ENCODE peak calls at places on chromosome 18, in four cellular contexts. S is Panc1, C is K562, Z is HepG2. M is an unnamed sample.
A peak's percentile ranks its signal among the peaks of the same experiment; 100 is the strongest.

GRCh38 chr18:24054130-24054529 is 39.6 kb downstream of the TTC39C start:
- DNase-seq in S (no peak), C (no peak), Z (no peak), M (no peak)

GRCh38 chr18:34707670-34708069 is 2.4 kb upstream of the DTNA start:
- DNase-seq in S (peak; percentile 67), C (no peak), Z (no peak), M (peak; percentile 70)

GRCh38 chr18:35099911-35100310 is 58.7 kb downstream of the MAPRE2 start:
- DNase-seq in S (no peak), C (no peak), Z (no peak), M (no peak)

GRCh38 chr18:56501896-56502295 is 136.5 kb downstream of the TXNL1 start:
- DNase-seq in S (no peak), C (no peak), Z (no peak), M (no peak)

GRCh38 chr18:32271649-32272324 is 81.9 kb downstream of the MEP1B start:
- DNase-seq in S (peak; percentile 5), C (peak; percentile 46), Z (peak; percentile 36), M (peak; percentile 16)

GRCh38 chr18:62425465-62426190 is 97.2 kb upstream of the ZCCHC2 start:
- DNase-seq in S (peak; percentile 94), C (peak; percentile 41), Z (peak; percentile 88), M (peak; percentile 90)

GRCh38 chr18:80147418-80148315 is 38.6 kb downstream of the ADNP2 start:
- DNase-seq in S (peak; percentile 84), C (no peak), Z (peak; percentile 77), M (no peak)

GRCh38 chr18:36568487-36568886 is 260.3 kb downstream of the TPGS2 start:
- DNase-seq in S (no peak), C (no peak), Z (no peak), M (no peak)

GRCh38 chr18:23234619-23235018 is 99.3 kb downstream of the CABLES1 start:
- DNase-seq in S (no peak), C (no peak), Z (no peak), M (no peak)

GRCh38 chr18:38362286-38362792 is 796.7 kb upstream of the CELF4 start:
- DNase-seq in S (no peak), C (no peak), Z (no peak), M (no peak)

GRCh38 chr18:78624646-78625279 is 354.9 kb upstream of the SALL3 start:
- DNase-seq in S (no peak), C (no peak), Z (no peak), M (no peak)

GRCh38 chr18:35005963-35006577 is 35.1 kb upstream of the MAPRE2 start:
- DNase-seq in S (peak; percentile 46), C (peak; percentile 68), Z (peak; percentile 60), M (peak; percentile 71)

GRCh38 chr18:67510831-67511230 is 5.7 kb downstream of the DSEL start:
- DNase-seq in S (no peak), C (no peak), Z (no peak), M (no peak)

GRCh38 chr18:78169487-78169886 is 810.1 kb upstream of the SALL3 start:
- DNase-seq in S (no peak), C (no peak), Z (no peak), M (no peak)

GRCh38 chr18:21598726-21599584 is 1.5 kb downstream of the ESCO1 start:
- DNase-seq in S (no peak), C (peak; percentile 34), Z (peak; percentile 71), M (peak; percentile 36)

GRCh38 chr18:30280861-30281470 is 761.6 kb downstream of the DSC3 start:
- DNase-seq in S (peak; percentile 38), C (peak; percentile 4), Z (peak; percentile 42), M (peak; percentile 34)
- TF ChIP-seq TCF7L2 in S (no peak), C (no peak), Z (no peak), M (no peak)

GRCh38 chr18:46560671-46561045 is 96.4 kb downstream of the LOXHD1 start:
- DNase-seq in S (no peak), C (no peak), Z (no peak), M (no peak)
- TF ChIP-seq TCF7L2 in S (no peak), C (no peak), Z (no peak), M (no peak)

DNA sequence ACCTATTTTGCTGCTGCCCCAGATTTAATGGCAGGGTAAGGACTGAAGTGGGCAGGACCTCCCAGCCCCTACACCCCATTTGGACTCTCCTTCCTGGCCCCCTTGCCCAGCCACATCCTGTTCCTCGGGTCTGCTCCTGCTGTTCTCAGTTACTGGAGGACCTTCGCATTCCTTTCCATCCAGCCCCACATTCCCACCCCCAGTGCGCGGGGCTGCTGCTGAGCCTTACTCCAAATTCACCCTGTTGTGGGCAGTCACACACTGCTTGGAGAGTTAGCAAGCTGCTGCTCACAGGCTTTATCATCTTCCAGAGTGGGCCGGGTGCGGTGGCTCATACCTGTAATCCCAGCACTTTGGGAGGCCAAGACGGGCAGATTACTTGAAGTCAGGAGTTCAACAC is 75.1 kb upstream of the SLC14A2 start:
- DNase-seq in S (no peak), C (no peak), Z (no peak), M (no peak)
- TF ChIP-seq TCF7L2 in S (no peak), C (no peak), Z (no peak), M (no peak)

GRCh38 chr18:28007841-28008240 is 169.1 kb downstream of the CDH2 start:
- DNase-seq in S (no peak), C (no peak), Z (no peak), M (no peak)
- TF ChIP-seq TCF7L2 in S (no peak), C (no peak), Z (no peak), M (no peak)

DNA sequence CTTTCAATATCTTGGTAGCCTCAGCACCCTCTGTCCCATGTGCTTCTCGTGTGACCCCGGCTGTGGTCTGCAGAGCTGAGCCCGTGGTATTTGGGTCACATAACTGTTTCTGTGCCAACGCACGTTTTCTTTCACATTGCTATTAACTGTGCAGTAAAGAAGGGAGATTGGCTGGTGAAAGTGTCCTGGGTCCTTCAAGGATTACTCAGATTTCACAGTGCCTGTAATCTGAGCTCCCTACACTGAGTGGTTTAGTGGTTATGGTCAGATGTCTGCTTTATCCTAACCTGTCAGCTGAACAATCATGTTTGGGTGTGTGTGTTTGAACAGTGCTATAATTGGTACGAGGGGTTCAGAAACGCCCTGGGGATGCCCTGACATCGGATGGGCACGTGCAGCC is 208.3 kb downstream of the VAPA start:
- DNase-seq in S (no peak), C (no peak), Z (no peak), M (no peak)
- TF ChIP-seq TCF7L2 in S (no peak), C (no peak), Z (no peak), M (no peak)

GRCh38 chr18:58362829-58363231 is 266.1 kb downstream of the ALPK2 start:
- DNase-seq in S (no peak), C (no peak), Z (no peak), M (no peak)
- TF ChIP-seq TCF7L2 in S (no peak), C (no peak), Z (no peak), M (no peak)

GRCh38 chr18:25734336-25734735 is 356.1 kb downstream of the SS18 start:
- DNase-seq in S (no peak), C (no peak), Z (no peak), M (no peak)

GRCh38 chr18:25739356-25739755 is 351.1 kb downstream of the SS18 start:
- DNase-seq in S (no peak), C (no peak), Z (no peak), M (no peak)

GRCh38 chr18:25735447-25735846 is 355.0 kb downstream of the SS18 start:
- DNase-seq in S (no peak), C (no peak), Z (no peak), M (no peak)

GRCh38 chr18:25737710-25738251 is 352.6 kb downstream of the SS18 start:
- DNase-seq in S (no peak), C (no peak), Z (peak; percentile 18), M (peak; percentile 6)

GRCh38 chr18:25736516-25736915 is 353.9 kb downstream of the SS18 start:
- DNase-seq in S (no peak), C (no peak), Z (no peak), M (no peak)
- TF ChIP-seq TCF7L2 in S (no peak), C (no peak), Z (no peak), M (no peak)

GRCh38 chr18:8448091-8448490 is 161.1 kb upstream of the RAB12 start:
- DNase-seq in S (no peak), C (no peak), Z (no peak), M (no peak)
- TF ChIP-seq TCF7L2 in S (no peak), C (no peak), Z (no peak), M (no peak)

GRCh38 chr18:410103-410502 is 90.4 kb downstream of the COLEC12 start:
- DNase-seq in S (no peak), C (no peak), Z (no peak), M (no peak)

GRCh38 chr18:406677-407076 is 93.8 kb downstream of the COLEC12 start:
- DNase-seq in S (no peak), C (no peak), Z (no peak), M (no peak)

GRCh38 chr18:407825-408224 is 92.7 kb downstream of the COLEC12 start:
- DNase-seq in S (no peak), C (no peak), Z (no peak), M (no peak)

GRCh38 chr18:407168-407567 is 93.3 kb downstream of the COLEC12 start:
- DNase-seq in S (no peak), C (no peak), Z (no peak), M (no peak)

GRCh38 chr18:408367-408766 is 92.1 kb downstream of the COLEC12 start:
- DNase-seq in S (no peak), C (no peak), Z (no peak), M (no peak)
- TF ChIP-seq TCF7L2 in S (no peak), C (no peak), Z (no peak), M (no peak)

M was measured in HCT116.